ENCODE peak calls at places on chromosomes 16 and 17, in seven cellular contexts. One of them, this sample, is unnamed.

GRCh38 chr17:50042211-50042610 is 13.7 kb upstream of the ITGA3 start:
- DNase-seq in CD4-positive, CD25-positive, alpha-beta regulatory T cell: no peak
- DNase-seq in AG04450: no peak
- DNase-seq in tibial nerve: peak; percentile 4
- DNase-seq in hepatocyte: no peak
- DNase-seq in mesenchymal stem cell: no peak
- DNase-seq in left ventricle myocardium inferior: no peak
- DNase-seq in this sample: no peak

GRCh38 chr16:53546988-53547391 is 44.0 kb upstream of the AKTIP start:
- DNase-seq in hepatocyte: peak; percentile 57
- DNase-seq in left ventricle myocardium inferior: no peak
- DNase-seq in CD4-positive, CD25-positive, alpha-beta regulatory T cell: peak; percentile 11
- DNase-seq in mesenchymal stem cell: peak; percentile 65
- DNase-seq in AG04450: no peak
- DNase-seq in tibial nerve: no peak
- DNase-seq in this sample: no peak

GRCh38 chr17:15468142-15468541 is 721 bp upstream of the CDRT4 start:
- DNase-seq in left ventricle myocardium inferior: no peak
- DNase-seq in mesenchymal stem cell: no peak
- DNase-seq in tibial nerve: no peak
- DNase-seq in AG04450: no peak
- DNase-seq in CD4-positive, CD25-positive, alpha-beta regulatory T cell: no peak
- DNase-seq in hepatocyte: peak; percentile 53
- DNase-seq in this sample: no peak

GRCh38 chr17:33572615-33573014 is 279.5 kb upstream of the ASIC2 start:
- DNase-seq in CD4-positive, CD25-positive, alpha-beta regulatory T cell: no peak
- DNase-seq in hepatocyte: peak; percentile 62
- DNase-seq in AG04450: no peak
- DNase-seq in mesenchymal stem cell: peak; percentile 14
- DNase-seq in left ventricle myocardium inferior: no peak
- DNase-seq in tibial nerve: no peak
- DNase-seq in this sample: no peak

GRCh38 chr16:25051446-25052160 is 36.4 kb upstream of the ARHGAP17 start:
- DNase-seq in left ventricle myocardium inferior: no peak
- DNase-seq in AG04450: no peak
- DNase-seq in CD4-positive, CD25-positive, alpha-beta regulatory T cell: no peak
- DNase-seq in hepatocyte: no peak
- DNase-seq in mesenchymal stem cell: peak; percentile 73
- DNase-seq in tibial nerve: no peak
- DNase-seq in this sample: peak; percentile 76

GRCh38 chr17:5640726-5641125 is 56.4 kb upstream of the NLRP1 start:
- DNase-seq in CD4-positive, CD25-positive, alpha-beta regulatory T cell: no peak
- DNase-seq in AG04450: no peak
- DNase-seq in hepatocyte: no peak
- DNase-seq in mesenchymal stem cell: no peak
- DNase-seq in tibial nerve: no peak
- DNase-seq in left ventricle myocardium inferior: no peak
- DNase-seq in this sample: no peak

GRCh38 chr16:27461483-27462171 is 59.7 kb downstream of the IL21R start:
- DNase-seq in mesenchymal stem cell: no peak
- DNase-seq in hepatocyte: no peak
- DNase-seq in tibial nerve: no peak
- DNase-seq in AG04450: no peak
- DNase-seq in CD4-positive, CD25-positive, alpha-beta regulatory T cell: no peak
- DNase-seq in left ventricle myocardium inferior: no peak
- DNase-seq in this sample: peak; percentile 55

GRCh38 chr16:12097523-12098428 is 121.2 kb downstream of the SNX29 start:
- DNase-seq in tibial nerve: no peak
- DNase-seq in AG04450: peak; percentile 65
- DNase-seq in hepatocyte: peak; percentile 58
- DNase-seq in CD4-positive, CD25-positive, alpha-beta regulatory T cell: no peak
- DNase-seq in mesenchymal stem cell: peak; percentile 90
- DNase-seq in left ventricle myocardium inferior: peak; percentile 32
- DNase-seq in this sample: peak; percentile 45

GRCh38 chr17:40553694-40554534 is 11.4 kb downstream of the CCR7 start:
- DNase-seq in left ventricle myocardium inferior: peak; percentile 74
- DNase-seq in mesenchymal stem cell: peak; percentile 59
- DNase-seq in AG04450: no peak
- DNase-seq in CD4-positive, CD25-positive, alpha-beta regulatory T cell: no peak
- DNase-seq in tibial nerve: peak; percentile 66
- DNase-seq in hepatocyte: no peak
- DNase-seq in this sample: no peak

GRCh38 chr17:9044796-9045470 is 23.6 kb downstream of the NTN1 start:
- DNase-seq in CD4-positive, CD25-positive, alpha-beta regulatory T cell: no peak
- DNase-seq in AG04450: no peak
- DNase-seq in hepatocyte: no peak
- DNase-seq in left ventricle myocardium inferior: no peak
- DNase-seq in tibial nerve: no peak
- DNase-seq in mesenchymal stem cell: no peak
- DNase-seq in this sample: no peak

GRCh38 chr16:72922714-72923113 is 125.2 kb downstream of the ZFHX3 start:
- DNase-seq in hepatocyte: no peak
- DNase-seq in left ventricle myocardium inferior: no peak
- DNase-seq in tibial nerve: no peak
- DNase-seq in mesenchymal stem cell: no peak
- DNase-seq in CD4-positive, CD25-positive, alpha-beta regulatory T cell: no peak
- DNase-seq in AG04450: no peak
- DNase-seq in this sample: no peak

GRCh38 chr17:66636111-66636510 is 198.8 kb upstream of the CACNG5 start:
- DNase-seq in left ventricle myocardium inferior: no peak
- DNase-seq in hepatocyte: no peak
- DNase-seq in CD4-positive, CD25-positive, alpha-beta regulatory T cell: no peak
- DNase-seq in tibial nerve: no peak
- DNase-seq in mesenchymal stem cell: peak; percentile 91
- DNase-seq in AG04450: peak; percentile 44
- DNase-seq in this sample: no peak

GRCh38 chr17:78230996-78231931 is at the start of gene TMEM235:
- DNase-seq in left ventricle myocardium inferior: no peak
- DNase-seq in mesenchymal stem cell: no peak
- DNase-seq in CD4-positive, CD25-positive, alpha-beta regulatory T cell: no peak
- DNase-seq in hepatocyte: peak; percentile 8
- DNase-seq in tibial nerve: no peak
- DNase-seq in AG04450: no peak
- DNase-seq in this sample: no peak

GRCh38 chr16:56262148-56262878 is 71.0 kb downstream of the GNAO1 start:
- DNase-seq in tibial nerve: no peak
- DNase-seq in hepatocyte: peak; percentile 72
- DNase-seq in left ventricle myocardium inferior: no peak
- DNase-seq in AG04450: no peak
- DNase-seq in mesenchymal stem cell: no peak
- DNase-seq in CD4-positive, CD25-positive, alpha-beta regulatory T cell: no peak
- DNase-seq in this sample: peak; percentile 12

GRCh38 chr16:80899804-80900592 is 95.6 kb upstream of the CDYL2 start:
- DNase-seq in AG04450: peak; percentile 71
- DNase-seq in hepatocyte: peak; percentile 41
- DNase-seq in tibial nerve: peak; percentile 73
- DNase-seq in mesenchymal stem cell: no peak
- DNase-seq in CD4-positive, CD25-positive, alpha-beta regulatory T cell: no peak
- DNase-seq in left ventricle myocardium inferior: peak; percentile 86
- DNase-seq in this sample: no peak

GRCh38 chr16:21650517-21650916 is 1.9 kb downstream of the IGSF6 start:
- DNase-seq in mesenchymal stem cell: no peak
- DNase-seq in left ventricle myocardium inferior: no peak
- DNase-seq in tibial nerve: no peak
- DNase-seq in AG04450: no peak
- DNase-seq in hepatocyte: no peak
- DNase-seq in CD4-positive, CD25-positive, alpha-beta regulatory T cell: no peak
- DNase-seq in this sample: no peak

GRCh38 chr16:66810391-66810790 is 9.0 kb upstream of the TERB1 start:
- DNase-seq in left ventricle myocardium inferior: no peak
- DNase-seq in AG04450: no peak
- DNase-seq in CD4-positive, CD25-positive, alpha-beta regulatory T cell: no peak
- DNase-seq in hepatocyte: no peak
- DNase-seq in tibial nerve: no peak
- DNase-seq in mesenchymal stem cell: no peak
- DNase-seq in this sample: peak; percentile 61

GRCh38 chr17:77235370-77236080 is 94.8 kb downstream of the SEC14L1 start:
- DNase-seq in CD4-positive, CD25-positive, alpha-beta regulatory T cell: no peak
- DNase-seq in AG04450: peak; percentile 80
- DNase-seq in mesenchymal stem cell: peak; percentile 98
- DNase-seq in tibial nerve: no peak
- DNase-seq in hepatocyte: peak; percentile 44
- DNase-seq in left ventricle myocardium inferior: peak; percentile 45
- DNase-seq in this sample: no peak

GRCh38 chr17:66114609-66115008 is 77.3 kb downstream of the CEP112 start:
- DNase-seq in left ventricle myocardium inferior: no peak
- DNase-seq in mesenchymal stem cell: no peak
- DNase-seq in CD4-positive, CD25-positive, alpha-beta regulatory T cell: no peak
- DNase-seq in AG04450: no peak
- DNase-seq in tibial nerve: no peak
- DNase-seq in hepatocyte: no peak
- DNase-seq in this sample: no peak

GRCh38 chr16:6125483-6126259 is 1028.1 kb upstream of the EEF2KMT start:
- DNase-seq in hepatocyte: no peak
- DNase-seq in mesenchymal stem cell: no peak
- DNase-seq in tibial nerve: no peak
- DNase-seq in AG04450: no peak
- DNase-seq in left ventricle myocardium inferior: no peak
- DNase-seq in CD4-positive, CD25-positive, alpha-beta regulatory T cell: no peak
- DNase-seq in this sample: peak; percentile 81

GRCh38 chr16:67397451-67397801 is 4.1 kb upstream of the TPPP3 start:
- DNase-seq in left ventricle myocardium inferior: peak; percentile 78
- DNase-seq in CD4-positive, CD25-positive, alpha-beta regulatory T cell: no peak
- DNase-seq in hepatocyte: no peak
- DNase-seq in mesenchymal stem cell: peak; percentile 35
- DNase-seq in tibial nerve: no peak
- DNase-seq in AG04450: no peak
- DNase-seq in this sample: no peak

GRCh38 chr16:68643227-68643626 is 1.9 kb upstream of the CDH3 start:
- DNase-seq in hepatocyte: no peak
- DNase-seq in left ventricle myocardium inferior: no peak
- DNase-seq in mesenchymal stem cell: no peak
- DNase-seq in tibial nerve: no peak
- DNase-seq in AG04450: no peak
- DNase-seq in CD4-positive, CD25-positive, alpha-beta regulatory T cell: no peak
- DNase-seq in this sample: no peak

GRCh38 chr16:68643847-68644246 is 1.3 kb upstream of the CDH3 start:
- DNase-seq in AG04450: no peak
- DNase-seq in hepatocyte: peak; percentile 57
- DNase-seq in mesenchymal stem cell: no peak
- DNase-seq in CD4-positive, CD25-positive, alpha-beta regulatory T cell: no peak
- DNase-seq in left ventricle myocardium inferior: no peak
- DNase-seq in tibial nerve: no peak
- DNase-seq in this sample: no peak

GRCh38 chr16:68644303-68644702 is 807 bp upstream of the CDH3 start:
- DNase-seq in left ventricle myocardium inferior: no peak
- DNase-seq in AG04450: no peak
- DNase-seq in CD4-positive, CD25-positive, alpha-beta regulatory T cell: no peak
- DNase-seq in hepatocyte: peak; percentile 57
- DNase-seq in tibial nerve: no peak
- DNase-seq in mesenchymal stem cell: no peak
- DNase-seq in this sample: peak; percentile 61

GRCh38 chr16:68645494-68646388 is 631 bp downstream of the CDH3 start:
- DNase-seq in left ventricle myocardium inferior: no peak
- DNase-seq in tibial nerve: no peak
- DNase-seq in AG04450: no peak
- DNase-seq in hepatocyte: peak; percentile 70
- DNase-seq in CD4-positive, CD25-positive, alpha-beta regulatory T cell: no peak
- DNase-seq in mesenchymal stem cell: no peak
- DNase-seq in this sample: no peak

GRCh38 chr16:68644715-68645493 is at the start of gene CDH3:
- DNase-seq in tibial nerve: no peak
- DNase-seq in CD4-positive, CD25-positive, alpha-beta regulatory T cell: peak; percentile 13
- DNase-seq in left ventricle myocardium inferior: no peak
- DNase-seq in AG04450: no peak
- DNase-seq in mesenchymal stem cell: peak; percentile 31
- DNase-seq in hepatocyte: peak; percentile 80
- DNase-seq in this sample: peak; percentile 82
- H3K27me3 ChIP-seq in tibial nerve: no peaks in the 10 kb centered on the region
- H3K27me3 ChIP-seq in CD4-positive, CD25-positive, alpha-beta regulatory T cell: peaks cover 27% of the 10 kb centered on the region
- H3K27me3 ChIP-seq in left ventricle myocardium inferior: peaks cover 99% of the 10 kb centered on the region
- H3K27me3 ChIP-seq in AG04450: peaks cover 63% of the 10 kb centered on the region
- H3K27me3 ChIP-seq in mesenchymal stem cell: peaks cover 70% of the 10 kb centered on the region
- H3K27me3 ChIP-seq in hepatocyte: peaks cover 13% of the 10 kb centered on the region
- H3K27me3 ChIP-seq in this sample: no peaks in the 10 kb centered on the region

GRCh38 chr16:88936913-88937666 is 39.9 kb downstream of the CBFA2T3 start:
- DNase-seq in tibial nerve: no peak
- DNase-seq in CD4-positive, CD25-positive, alpha-beta regulatory T cell: no peak
- DNase-seq in AG04450: no peak
- DNase-seq in hepatocyte: no peak
- DNase-seq in mesenchymal stem cell: no peak
- DNase-seq in left ventricle myocardium inferior: peak; percentile 31
- DNase-seq in this sample: no peak
- H3K27me3 ChIP-seq in tibial nerve: no peaks in the 10 kb centered on the region
- H3K27me3 ChIP-seq in CD4-positive, CD25-positive, alpha-beta regulatory T cell: peaks cover 2% of the 10 kb centered on the region
- H3K27me3 ChIP-seq in AG04450: peaks cover 57% of the 10 kb centered on the region
- H3K27me3 ChIP-seq in hepatocyte: peaks cover 34% of the 10 kb centered on the region
- H3K27me3 ChIP-seq in mesenchymal stem cell: peaks cover 53% of the 10 kb centered on the region
- H3K27me3 ChIP-seq in left ventricle myocardium inferior: peaks cover 60% of the 10 kb centered on the region
- H3K27me3 ChIP-seq in this sample: peaks cover 67% of the 10 kb centered on the region

GRCh38 chr16:71540-72341 is 690 bp downstream of the RHBDF1 start:
- DNase-seq in AG04450: no peak
- DNase-seq in hepatocyte: peak; percentile 92
- DNase-seq in left ventricle myocardium inferior: peak; percentile 75
- DNase-seq in CD4-positive, CD25-positive, alpha-beta regulatory T cell: no peak
- DNase-seq in mesenchymal stem cell: peak; percentile 90
- DNase-seq in tibial nerve: peak; percentile 86
- DNase-seq in this sample: peak; percentile 75
- H3K27me3 ChIP-seq in AG04450: no peaks in the 10 kb centered on the region
- H3K27me3 ChIP-seq in hepatocyte: no peaks in the 10 kb centered on the region
- H3K27me3 ChIP-seq in left ventricle myocardium inferior: no peaks in the 10 kb centered on the region
- H3K27me3 ChIP-seq in CD4-positive, CD25-positive, alpha-beta regulatory T cell: peaks cover 13% of the 10 kb centered on the region
- H3K27me3 ChIP-seq in mesenchymal stem cell: no peaks in the 10 kb centered on the region
- H3K27me3 ChIP-seq in tibial nerve: no peaks in the 10 kb centered on the region
- H3K27me3 ChIP-seq in this sample: no peaks in the 10 kb centered on the region

DNA sequence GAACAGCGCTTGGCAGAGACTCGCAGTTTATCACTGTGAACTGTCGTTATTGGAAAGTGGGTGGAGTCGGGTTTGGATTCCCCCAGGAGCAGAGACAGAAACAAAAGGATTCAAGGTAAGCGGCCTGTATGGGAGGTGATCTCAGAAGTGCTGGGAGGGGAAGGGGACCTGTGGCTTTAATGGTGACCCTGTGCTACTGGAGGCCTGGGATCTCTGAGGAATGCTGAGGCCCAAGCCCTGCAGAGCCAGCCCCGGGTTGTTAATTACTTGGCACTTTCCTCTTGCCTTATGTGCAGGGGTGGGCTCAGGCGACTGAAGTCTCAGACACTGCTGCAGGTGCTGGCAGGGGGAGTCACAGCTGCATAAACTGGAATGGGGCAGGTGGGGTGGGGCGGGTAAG is 27.4 kb downstream of the IRF8 start:
- DNase-seq in AG04450: no peak
- DNase-seq in mesenchymal stem cell: no peak
- DNase-seq in tibial nerve: no peak
- DNase-seq in hepatocyte: no peak
- DNase-seq in left ventricle myocardium inferior: no peak
- DNase-seq in CD4-positive, CD25-positive, alpha-beta regulatory T cell: no peak
- DNase-seq in this sample: no peak
- H3K27me3 ChIP-seq in AG04450: peaks cover 54% of the 10 kb centered on the region
- H3K27me3 ChIP-seq in mesenchymal stem cell: peaks cover 19% of the 10 kb centered on the region
- H3K27me3 ChIP-seq in tibial nerve: no peaks in the 10 kb centered on the region
- H3K27me3 ChIP-seq in hepatocyte: no peaks in the 10 kb centered on the region
- H3K27me3 ChIP-seq in left ventricle myocardium inferior: peaks cover 82% of the 10 kb centered on the region
- H3K27me3 ChIP-seq in CD4-positive, CD25-positive, alpha-beta regulatory T cell: no peaks in the 10 kb centered on the region
- H3K27me3 ChIP-seq in this sample: no peaks in the 10 kb centered on the region

DNA sequence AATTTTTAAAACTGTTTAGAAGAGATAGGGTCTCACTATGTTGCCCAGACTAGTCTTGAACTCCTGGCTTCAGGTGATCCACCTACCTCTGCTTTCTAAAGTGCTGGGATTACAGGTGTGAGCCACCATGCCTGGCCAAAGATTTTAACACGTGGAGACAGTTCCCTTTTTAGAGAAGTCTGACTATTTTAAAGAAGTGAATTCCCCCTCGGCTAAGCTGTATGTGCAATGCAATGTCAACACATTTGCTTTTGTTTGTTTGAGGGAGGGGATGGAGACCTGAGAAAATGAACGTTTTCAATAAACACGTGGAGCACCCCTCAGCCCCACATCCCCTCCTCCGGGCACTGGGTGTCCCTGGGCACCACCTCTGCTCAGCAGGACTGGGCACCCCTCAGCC is 14.3 kb upstream of the RNPS1 start:
- DNase-seq in left ventricle myocardium inferior: no peak
- DNase-seq in CD4-positive, CD25-positive, alpha-beta regulatory T cell: no peak
- DNase-seq in mesenchymal stem cell: no peak
- DNase-seq in AG04450: no peak
- DNase-seq in hepatocyte: no peak
- DNase-seq in tibial nerve: no peak
- DNase-seq in this sample: no peak
- H3K27me3 ChIP-seq in left ventricle myocardium inferior: no peaks in the 10 kb centered on the region
- H3K27me3 ChIP-seq in CD4-positive, CD25-positive, alpha-beta regulatory T cell: no peaks in the 10 kb centered on the region
- H3K27me3 ChIP-seq in mesenchymal stem cell: peaks cover 15% of the 10 kb centered on the region
- H3K27me3 ChIP-seq in AG04450: peaks cover 46% of the 10 kb centered on the region
- H3K27me3 ChIP-seq in hepatocyte: no peaks in the 10 kb centered on the region
- H3K27me3 ChIP-seq in tibial nerve: no peaks in the 10 kb centered on the region
- H3K27me3 ChIP-seq in this sample: peaks cover 8% of the 10 kb centered on the region

This sample was measured in foreskin keratinocyte.